ENCODE peak calls at places on chromosomes 12 and 14, in nine cellular contexts. R, J, Q, S, Y, D, K, C and Z are unnamed samples. For H3K9me3 and H3K4me1, the result is how much of the 10 kb centered on the place peaks cover.

GRCh38 chr12:108783446-108783845 is 52.1 kb upstream of the CORO1C start:
- DNase-seq in R (no peak), J (no peak), Q (no peak), S (no peak), Y (no peak), D (no peak), K (no peak), C (no peak), Z (no peak)

GRCh38 chr12:52618216-52618615 is at the start of gene KRT73:
- DNase-seq in R (no peak), J (no peak), Q (no peak), S (no peak), Y (no peak), D (no peak), K (no peak), C (no peak), Z (no peak)

GRCh38 chr12:116459921-116460666 is 99.1 kb upstream of the MAP1LC3B2 start:
- DNase-seq in R (no peak), J (no peak), Q (no peak), S (no peak), Y (no peak), D (no peak), K (no peak), C (no peak), Z (no peak)

GRCh38 chr14:50321009-50321660 is 9.0 kb downstream of the DMAC2L start:
- DNase-seq in R (peak), J (peak), Q (peak), S (no peak), Y (peak), D (no peak), K (no peak), C (peak), Z (peak)

GRCh38 chr12:116138781-116139180 is 138.7 kb downstream of the MED13L start:
- DNase-seq in R (no peak), J (no peak), Q (no peak), S (no peak), Y (no peak), D (no peak), K (no peak), C (no peak), Z (no peak)

GRCh38 chr12:109715310-109716091 is 1.9 kb downstream of the FAM222A start:
- DNase-seq in R (peak), J (no peak), Q (no peak), S (no peak), Y (peak), D (no peak), K (no peak), C (peak), Z (no peak)

GRCh38 chr14:26833777-26834176 is 235.9 kb upstream of the NOVA1 start:
- DNase-seq in R (no peak), J (no peak), Q (no peak), S (no peak), Y (no peak), D (no peak), K (no peak), C (no peak), Z (no peak)

GRCh38 chr12:46388427-46388992 is 15.9 kb upstream of the SLC38A2 start:
- DNase-seq in R (no peak), J (no peak), Q (no peak), S (no peak), Y (no peak), D (no peak), K (no peak), C (no peak), Z (no peak)

GRCh38 chr14:74501135-74501614 is 7.6 kb downstream of the ISCA2 start:
- DNase-seq in R (peak), J (peak), Q (peak), S (peak), Y (peak), D (peak), K (no peak), C (peak), Z (peak)

GRCh38 chr14:53683229-53683628 is 273.4 kb downstream of the BMP4 start:
- DNase-seq in R (no peak), J (no peak), Q (no peak), S (no peak), Y (no peak), D (no peak), K (no peak), C (no peak), Z (no peak)

GRCh38 chr14:103628684-103629502 is at the start of gene KLC1:
- DNase-seq in R (peak), J (peak), Q (no peak), S (peak), Y (peak), D (peak), K (peak), C (peak), Z (peak)

GRCh38 chr12:43776498-43776897 is 17.7 kb downstream of the IRAK4 start:
- DNase-seq in R (no peak), J (peak), Q (peak), S (no peak), Y (no peak), D (no peak), K (no peak), C (peak), Z (peak)

GRCh38 chr14:99990268-99991170 is 74.7 kb upstream of the EVL start:
- DNase-seq in R (no peak), J (no peak), Q (no peak), S (no peak), Y (no peak), D (no peak), K (no peak), C (no peak), Z (no peak)

GRCh38 chr14:99986416-99986815 is 78.8 kb upstream of the EVL start:
- DNase-seq in R (no peak), J (no peak), Q (no peak), S (no peak), Y (no peak), D (no peak), K (no peak), C (no peak), Z (no peak)

GRCh38 chr14:99983251-99984012 is 81.8 kb upstream of the EVL start:
- DNase-seq in R (no peak), J (no peak), Q (no peak), S (no peak), Y (no peak), D (no peak), K (no peak), C (no peak), Z (no peak)

GRCh38 chr14:99991306-99991705 is 73.9 kb upstream of the EVL start:
- DNase-seq in R (no peak), J (no peak), Q (no peak), S (no peak), Y (no peak), D (no peak), K (no peak), C (no peak), Z (no peak)

DNA sequence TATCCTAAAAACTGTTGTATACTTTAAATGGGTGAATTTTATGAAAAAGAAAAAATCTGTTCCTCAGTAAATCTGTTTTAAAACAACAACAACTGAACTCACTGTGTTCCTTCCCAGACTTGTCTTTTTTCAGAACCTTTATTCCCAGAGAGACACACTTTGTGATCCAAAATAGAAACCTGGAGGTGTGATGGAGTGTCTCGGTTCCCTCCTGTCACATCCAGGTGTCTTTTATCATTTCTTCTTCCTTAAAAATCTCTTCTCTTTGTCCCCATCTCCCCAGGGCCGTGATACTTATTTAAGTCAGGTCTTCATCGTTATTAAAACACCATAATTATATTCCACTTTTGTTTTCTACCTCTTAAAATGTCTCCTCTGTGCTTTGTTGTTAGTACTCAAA is 76.2 kb upstream of the EVL start:
- DNase-seq in R (no peak), J (no peak), Q (no peak), S (no peak), Y (no peak), D (no peak), K (no peak), C (no peak), Z (no peak)
- H3K9me3 ChIP-seq in R (under half), J (under half), Q (under half), S (under half), Y (under half), D (under half), K (under half), C (under half), Z (under half)

DNA sequence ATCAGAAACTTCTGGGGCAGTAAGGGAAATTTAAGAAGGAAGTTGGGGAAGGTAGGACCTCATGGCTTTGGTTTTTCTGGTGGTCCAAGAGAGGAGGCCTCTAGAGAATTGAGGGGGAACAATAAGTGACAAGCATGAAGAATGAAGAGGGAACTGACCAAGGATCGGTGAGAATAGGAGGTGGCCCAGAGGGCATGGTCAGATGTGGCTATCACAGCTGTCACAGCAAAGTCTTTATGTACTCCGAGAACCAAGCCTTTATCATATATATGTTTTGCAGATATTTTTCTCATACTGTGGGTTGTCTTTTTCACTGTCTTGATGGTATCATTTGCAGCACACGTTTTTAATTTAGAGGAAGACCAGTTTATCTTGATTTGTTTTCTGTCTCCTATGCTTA is 64.3 kb downstream of the PPP2R5C start:
- DNase-seq in R (no peak), J (no peak), Q (no peak), S (no peak), Y (no peak), D (no peak), K (no peak), C (no peak), Z (no peak)
- H3K4me1 ChIP-seq in R (under half), J (under half), Q (under half), S (half or more), Y (under half), D (under half), K (under half), C (under half), Z (under half)

GRCh38 chr12:133106253-133106652 is 23.8 kb downstream of the ZNF891 start:
- DNase-seq in R (no peak), J (no peak), Q (no peak), S (no peak), Y (no peak), D (no peak), K (no peak), C (no peak), Z (no peak)

GRCh38 chr12:133108150-133108549 is 21.9 kb downstream of the ZNF891 start:
- DNase-seq in R (no peak), J (no peak), Q (no peak), S (no peak), Y (no peak), D (no peak), K (no peak), C (no peak), Z (no peak)

GRCh38 chr12:133107121-133107520 is 23.0 kb downstream of the ZNF891 start:
- DNase-seq in R (no peak), J (no peak), Q (no peak), S (no peak), Y (no peak), D (no peak), K (no peak), C (no peak), Z (no peak)

DNA sequence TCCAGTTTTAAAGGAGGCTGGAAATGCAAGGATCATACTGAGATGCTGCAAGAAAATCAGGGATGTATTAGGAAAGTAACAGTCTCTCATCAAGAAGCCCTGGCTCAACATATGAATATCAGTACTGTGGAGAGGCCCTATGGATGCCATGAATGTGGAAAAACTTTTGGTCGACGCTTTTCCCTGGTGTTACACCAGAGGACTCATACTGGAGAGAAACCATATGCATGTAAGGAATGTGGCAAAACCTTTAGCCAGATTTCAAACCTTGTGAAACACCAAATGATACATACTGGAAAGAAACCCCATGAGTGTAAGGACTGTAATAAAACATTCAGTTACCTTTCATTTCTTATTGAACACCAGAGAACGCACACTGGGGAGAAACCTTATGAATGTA is 24.5 kb downstream of the ZNF891 start:
- DNase-seq in R (no peak), J (no peak), Q (no peak), S (no peak), Y (no peak), D (no peak), K (no peak), C (no peak), Z (no peak)
- H3K9me3 ChIP-seq in R (under half), J (half or more), Q (half or more), S (half or more), Y (half or more), D (half or more), K (half or more), C (half or more), Z (under half)

GRCh38 chr12:75981773-75982564 is 49.6 kb downstream of the PHLDA1 start:
- DNase-seq in R (no peak), J (no peak), Q (no peak), S (no peak), Y (peak), D (no peak), K (no peak), C (no peak), Z (no peak)
- H3K4me1 ChIP-seq in R (under half), J (half or more), Q (half or more), S (half or more), Y (under half), D (under half), K (under half), C (under half), Z (under half)

GRCh38 chr12:30428098-30428497 is 267.6 kb downstream of the IPO8 start:
- DNase-seq in R (no peak), J (no peak), Q (no peak), S (no peak), Y (no peak), D (no peak), K (no peak), C (no peak), Z (no peak)

GRCh38 chr12:30422844-30423243 is 272.8 kb downstream of the IPO8 start:
- DNase-seq in R (no peak), J (no peak), Q (no peak), S (no peak), Y (no peak), D (no peak), K (no peak), C (no peak), Z (no peak)

GRCh38 chr12:30427555-30427954 is 268.1 kb downstream of the IPO8 start:
- DNase-seq in R (no peak), J (no peak), Q (no peak), S (no peak), Y (no peak), D (no peak), K (no peak), C (no peak), Z (no peak)

GRCh38 chr12:30423330-30423729 is 272.3 kb downstream of the IPO8 start:
- DNase-seq in R (no peak), J (no peak), Q (no peak), S (no peak), Y (no peak), D (no peak), K (no peak), C (no peak), Z (no peak)

DNA sequence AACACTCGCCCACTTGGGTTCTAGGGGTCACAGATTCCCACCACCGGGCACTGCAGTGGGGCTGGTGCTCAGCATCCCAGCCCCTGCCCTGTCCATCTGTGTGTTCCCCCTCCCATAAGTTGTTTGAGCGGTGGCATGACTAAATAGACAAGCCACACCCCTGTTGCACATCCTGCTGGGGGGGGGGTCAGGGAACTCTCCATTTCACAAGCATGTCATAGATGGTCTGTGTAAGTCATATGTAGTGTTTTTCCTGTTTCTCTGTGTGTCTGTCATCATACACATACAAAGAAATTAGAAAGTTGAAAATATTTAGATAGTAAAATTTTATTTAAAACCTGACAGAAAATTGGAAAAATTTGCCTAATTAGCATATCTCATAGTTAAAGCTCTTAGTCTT is 270.2 kb downstream of the IPO8 start:
- DNase-seq in R (no peak), J (no peak), Q (no peak), S (no peak), Y (no peak), D (no peak), K (no peak), C (no peak), Z (no peak)
- H3K9me3 ChIP-seq in R (under half), J (under half), Q (under half), S (under half), Y (under half), D (under half), K (under half), C (under half), Z (under half)